ENCODE peak calls at places on chromosomes 16 and 17, in four cellular contexts. J is IMR-90, T is neuronal stem cell, Z is H1. S is an unnamed sample.

GRCh38 chr16:9381908-9382307 is 290.5 kb downstream of the HAPSTR1 start:
- DNase-seq in J (no peak), Z (no peak), T (no peak), S (no peak)

GRCh38 chr16:15765880-15766279 is 90.9 kb downstream of the MYH11 start:
- DNase-seq in Z (peak; percentile 50), J (peak; percentile 39), T (peak; percentile 38), S (peak; percentile 46)

GRCh38 chr16:50635505-50636392 is 45.4 kb downstream of the SNX20 start:
- DNase-seq in J (no peak), T (no peak), Z (no peak), S (peak; percentile 54)

GRCh38 chr17:47870042-47870441 is 19.1 kb upstream of the SP6 start:
- DNase-seq in J (no peak), T (no peak), Z (no peak), S (no peak)

GRCh38 chr17:53919356-53919755 is 96.6 kb downstream of the KIF2B start:
- DNase-seq in T (no peak), Z (no peak), J (no peak), S (no peak)

GRCh38 chr17:36183001-36183810 is 6.8 kb upstream of the TBC1D3B start:
- DNase-seq in T (peak; percentile 77), Z (peak; percentile 89), J (peak; percentile 54), S (peak; percentile 94)

GRCh38 chr16:86604436-86605220 is 26.3 kb downstream of the FOXL1 start:
- DNase-seq in T (no peak), Z (no peak), J (no peak), S (no peak)

GRCh38 chr17:77831497-77832179 is 126.9 kb upstream of the TNRC6C start:
- DNase-seq in Z (no peak), T (no peak), J (peak; percentile 77), S (no peak)

GRCh38 chr16:72850863-72851262 is 197.1 kb downstream of the ZFHX3 start:
- DNase-seq in T (no peak), Z (no peak), J (peak; percentile 80), S (no peak)
- H3K9ac ChIP-seq in T (no peak overlapping the region), Z (no peak overlapping the region), J (no peak overlapping the region), S (no peak overlapping the region)

GRCh38 chr16:57837305-57838125 is 35.2 kb upstream of the KIFC3 start:
- DNase-seq in Z (no peak), J (no peak), T (no peak), S (no peak)
- H2AK5ac ChIP-seq in Z (peak overlapping the region; percentile 20), J (peak overlapping the region; percentile 21), T (peak overlapping the region; percentile 38), S (no peak overlapping the region)

DNA sequence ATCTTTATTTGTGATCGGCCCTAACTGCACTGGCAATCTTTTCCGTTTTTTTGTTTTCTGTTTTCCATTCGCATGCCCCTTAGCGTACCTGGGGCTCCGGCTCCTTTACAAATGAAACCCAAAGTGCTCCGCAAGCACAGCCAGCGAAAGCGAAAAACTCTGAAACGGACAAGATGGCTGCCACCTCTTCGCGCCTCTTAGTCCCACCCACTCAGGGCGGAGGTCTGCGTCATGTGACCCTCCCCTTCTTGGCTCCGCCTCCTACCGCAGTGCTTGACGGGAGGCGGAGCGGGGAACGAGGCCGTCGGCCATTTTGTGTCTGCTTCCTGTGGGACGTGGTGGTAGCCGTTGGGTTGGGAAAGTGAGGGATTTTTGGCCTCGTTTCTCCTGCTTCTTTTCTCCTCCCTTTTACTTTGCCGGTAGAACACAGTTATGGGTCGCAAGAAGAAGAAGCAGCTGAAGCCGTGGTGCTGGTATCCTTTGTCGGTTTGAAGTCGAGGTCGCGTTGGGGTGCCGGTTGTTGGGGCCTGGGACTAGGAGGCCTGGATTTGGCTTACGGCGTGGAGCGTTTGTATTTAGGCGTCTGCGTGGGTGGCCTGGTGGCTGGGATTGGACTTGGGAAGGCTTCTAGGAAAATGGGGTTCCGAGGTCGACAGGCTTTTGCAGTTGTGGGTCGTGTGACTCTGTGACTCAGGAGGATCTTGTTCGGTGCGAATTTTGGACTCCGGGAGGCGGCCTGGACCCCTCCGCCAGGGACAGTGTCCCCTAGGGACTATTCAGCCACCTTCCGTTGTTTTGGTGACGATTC is at the start of gene ZNF207:
- DNase-seq in Z (peak; percentile 92), J (peak; percentile 97), T (peak; percentile 94), S (peak; percentile 97)
- H2BK15ac ChIP-seq in Z (peak within 1 kb of the TSS; percentile 65), J (no peak within 1 kb of the TSS), T (peak within 1 kb of the TSS; percentile 20), S (no peak within 1 kb of the TSS)

GRCh38 chr17:21548236-21548635 is 144.1 kb upstream of the KCNJ18 start:
- DNase-seq in J (no peak), T (no peak), Z (no peak), S (no peak)

GRCh38 chr17:21545051-21545450 is 147.3 kb upstream of the KCNJ18 start:
- DNase-seq in T (no peak), J (no peak), Z (no peak), S (no peak)

GRCh38 chr17:21551081-21551881 is 141.0 kb upstream of the KCNJ18 start:
- DNase-seq in T (peak; percentile 54), Z (peak; percentile 75), J (peak; percentile 89), S (no peak)

GRCh38 chr17:21549107-21549687 is 143.1 kb upstream of the KCNJ18 start:
- DNase-seq in J (peak; percentile 83), T (no peak), Z (no peak), S (no peak)
- H3K9ac ChIP-seq in J (peak overlapping the region; percentile 56), T (no peak overlapping the region), Z (no peak overlapping the region), S (no peak overlapping the region)

DNA sequence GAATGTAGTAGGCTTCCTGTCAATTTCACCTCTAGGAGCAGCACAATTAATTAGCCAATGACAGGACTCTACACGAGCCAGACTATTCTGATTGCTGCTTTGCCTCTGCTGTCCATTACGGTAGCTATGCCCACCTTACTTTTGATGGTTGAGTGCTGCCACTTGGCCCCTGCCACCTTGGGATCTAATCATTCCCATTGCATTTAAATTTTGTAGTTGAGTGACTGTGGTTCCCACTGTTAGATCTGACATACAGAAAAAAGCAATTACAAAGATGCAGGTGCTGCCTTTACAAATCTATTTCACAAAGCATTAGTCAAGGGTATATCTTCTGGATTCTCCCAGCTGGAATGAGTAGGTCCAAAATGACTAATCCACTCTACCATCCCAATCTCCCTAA is 39.9 kb downstream of the CRISPLD2 start:
- DNase-seq in Z (no peak), T (no peak), J (no peak), S (no peak)
- H2AK5ac ChIP-seq in Z (no peak overlapping the region), T (no peak overlapping the region), J (no peak overlapping the region), S (no peak overlapping the region)

DNA sequence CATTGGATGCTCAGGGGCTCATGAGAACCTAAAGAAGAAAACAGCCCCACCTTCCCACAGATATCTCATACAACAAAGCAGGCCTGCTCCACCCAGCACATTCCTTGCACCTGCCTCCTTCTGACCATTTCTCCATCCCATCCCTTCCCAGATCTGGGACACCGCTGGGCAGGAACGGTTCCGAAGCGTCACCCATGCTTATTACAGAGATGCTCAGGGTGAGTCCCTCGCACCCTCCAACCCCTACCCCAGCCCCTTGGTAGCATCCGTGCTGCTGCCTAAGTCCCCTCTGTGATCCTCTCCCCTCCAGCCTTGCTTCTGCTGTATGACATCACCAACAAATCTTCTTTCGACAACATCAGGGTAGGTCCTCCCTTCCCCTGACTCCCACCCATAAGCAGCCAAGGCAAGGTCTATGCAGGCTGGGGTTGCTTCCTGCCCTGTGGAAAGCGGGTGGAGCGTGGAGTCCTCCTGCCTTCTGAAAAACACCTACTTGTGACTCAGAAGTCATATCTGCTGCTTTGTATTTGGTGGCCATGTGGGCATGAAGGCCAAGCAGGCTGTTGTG is 5.4 kb upstream of the NHERF1 start:
- DNase-seq in Z (no peak), J (no peak), T (no peak), S (no peak)
- H2BK15ac ChIP-seq in Z (peak overlapping the region; percentile 53), J (no peak overlapping the region), T (peak overlapping the region; percentile 30), S (no peak overlapping the region)

DNA sequence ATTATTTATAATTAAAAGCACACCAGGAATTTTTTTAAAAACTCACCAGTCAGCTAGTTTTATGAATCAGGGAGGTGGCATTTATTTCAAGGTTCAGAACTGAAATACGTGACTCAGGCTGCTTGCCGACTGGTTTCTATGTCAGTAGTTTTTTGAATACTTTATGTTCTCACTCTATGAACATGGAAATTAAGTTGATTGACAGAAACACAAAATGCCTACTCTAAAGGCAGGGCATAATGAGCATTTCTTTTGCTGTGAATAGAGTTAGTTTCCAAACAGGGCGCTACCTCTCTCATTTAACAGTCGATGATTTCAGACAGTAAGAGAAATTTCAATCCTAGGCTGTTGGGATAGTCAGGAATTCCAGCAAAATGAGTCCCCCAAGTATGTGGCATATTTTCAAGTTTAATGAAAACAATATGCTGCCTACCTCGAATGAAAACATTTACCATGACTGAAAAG is 6.7 kb downstream of the HS3ST3B1 start:
- DNase-seq in J (peak; percentile 83), Z (no peak), T (no peak), S (peak; percentile 3)
- H3K9ac ChIP-seq in J (peak overlapping the region; percentile 43), Z (no peak overlapping the region), T (no peak overlapping the region), S (no peak overlapping the region)

GRCh38 chr17:50660887-50661345 is 26.2 kb downstream of the ABCC3 start:
- DNase-seq in Z (no peak), T (no peak), J (no peak), S (no peak)
- H2AK5ac ChIP-seq in Z (no peak overlapping the region), T (peak overlapping the region; percentile 88), J (peak overlapping the region; percentile 96), S (no peak overlapping the region)